ENCODE peak calls at places on chromosomes 13 and 19, in eight cellular contexts. F is AG08395, T is NCI-H2029, V is LoVo, W is HTR-8/SVneo, R is stomach, K is dorsolateral prefrontal cortex, I is iris pigment epithelial cell. U is an unnamed sample.

GRCh38 chr13:97141564-97142005 is 80.5 kb upstream of the MBNL2 start:
- DNase-seq in F (peak), T (peak), V (peak), W (peak), R (peak), K (no peak), I (peak), U (peak)

GRCh38 chr13:60765700-60766411 is 368.8 kb downstream of the TDRD3 start:
- DNase-seq in F (no peak), T (no peak), V (no peak), W (no peak), R (no peak), K (no peak), I (peak), U (peak)

GRCh38 chr13:102400619-102401125 is 1.2 kb downstream of the FGF14 start:
- DNase-seq in F (peak), T (no peak), V (no peak), W (no peak), R (no peak), K (peak), I (no peak), U (no peak)

GRCh38 chr19:45448887-45449299 is 18.9 kb upstream of the FOSB start:
- DNase-seq in F (no peak), T (no peak), V (no peak), W (no peak), R (no peak), K (no peak), I (no peak), U (no peak)

GRCh38 chr19:36032251-36033104 is at the start of gene CLIP3:
- DNase-seq in F (peak), T (peak), V (no peak), W (peak), R (no peak), K (peak), I (peak), U (peak)

GRCh38 chr19:31261019-31261595 is 88.1 kb downstream of the TSHZ3 start:
- DNase-seq in F (no peak), T (no peak), V (no peak), W (no peak), R (peak), K (no peak), I (no peak), U (no peak)

GRCh38 chr13:41654800-41655199 is 197.4 kb downstream of the RGCC start:
- DNase-seq in F (no peak), T (no peak), V (no peak), W (no peak), R (no peak), K (no peak), I (no peak), U (no peak)

GRCh38 chr19:18117692-18118378 is 20.3 kb downstream of the MAST3 start:
- DNase-seq in F (peak), T (peak), V (peak), W (peak), R (peak), K (peak), I (peak), U (peak)

GRCh38 chr19:49136771-49137171 is 17.4 kb downstream of the PPFIA3 start:
- DNase-seq in F (peak), T (no peak), V (no peak), W (no peak), R (peak), K (no peak), I (no peak), U (no peak)

GRCh38 chr13:106480511-106480910 is 55.0 kb downstream of the EFNB2 start:
- DNase-seq in F (no peak), T (no peak), V (no peak), W (no peak), R (no peak), K (no peak), I (no peak), U (no peak)

GRCh38 chr19:35216833-35217707 is 11.5 kb downstream of the FAM187B start:
- DNase-seq in F (no peak), T (peak), V (peak), W (no peak), R (peak), K (no peak), I (no peak), U (no peak)

GRCh38 chr13:89402211-89402610 is 1731.0 kb downstream of the SLITRK5 start:
- DNase-seq in F (no peak), T (no peak), V (no peak), W (no peak), R (no peak), K (no peak), I (no peak), U (no peak)

GRCh38 chr13:98279473-98280175 is 102.6 kb upstream of the RNF113B start:
- DNase-seq in F (no peak), T (peak), V (no peak), W (no peak), R (no peak), K (no peak), I (no peak), U (no peak)

GRCh38 chr13:94384217-94384905 is 95.1 kb downstream of the DCT start:
- DNase-seq in F (no peak), T (no peak), V (no peak), W (no peak), R (no peak), K (no peak), I (no peak), U (no peak)

GRCh38 chr19:31294189-31294588 is 55.0 kb downstream of the TSHZ3 start:
- DNase-seq in F (no peak), T (no peak), V (no peak), W (no peak), R (no peak), K (no peak), I (no peak), U (no peak)

GRCh38 chr19:16889883-16890460 is 1.2 kb downstream of the F2RL3 start:
- DNase-seq in F (no peak), T (no peak), V (no peak), W (no peak), R (no peak), K (no peak), I (no peak), U (no peak)

GRCh38 chr13:112392719-112393118 is 16.6 kb downstream of the SPACA7 start:
- DNase-seq in F (no peak), T (no peak), V (no peak), W (no peak), R (no peak), K (no peak), I (no peak), U (no peak)

GRCh38 chr19:10288662-10289166 is 1.0 kb upstream of the ICAM5 start:
- DNase-seq in F (peak), T (no peak), V (no peak), W (no peak), R (peak), K (peak), I (peak), U (no peak)

GRCh38 chr19:54470276-54470887 is 2.7 kb downstream of the CDC42EP5 start:
- DNase-seq in F (no peak), T (no peak), V (no peak), W (no peak), R (no peak), K (no peak), I (no peak), U (no peak)

GRCh38 chr13:44211286-44211685 is 162.3 kb upstream of the SERP2 start:
- DNase-seq in F (no peak), T (no peak), V (no peak), W (no peak), R (no peak), K (no peak), I (no peak), U (no peak)

GRCh38 chr13:59259416-59260000 is 904.2 kb downstream of the DIAPH3 start:
- DNase-seq in F (no peak), T (no peak), V (no peak), W (no peak), R (no peak), K (no peak), I (no peak), U (no peak)

GRCh38 chr13:33087790-33088189 is 71.6 kb downstream of the KL start:
- DNase-seq in F (no peak), T (no peak), V (peak), W (no peak), R (no peak), K (no peak), I (peak), U (no peak)

GRCh38 chr13:82674546-82674945 is 1207.7 kb downstream of the SLITRK1 start:
- DNase-seq in F (no peak), T (no peak), V (no peak), W (no peak), R (no peak), K (no peak), I (no peak), U (no peak)

GRCh38 chr13:41605319-41606285 is 148.3 kb downstream of the RGCC start:
- DNase-seq in F (no peak), T (no peak), V (no peak), W (no peak), R (no peak), K (no peak), I (no peak), U (no peak)

GRCh38 chr19:11729586-11729985 is 9.2 kb downstream of the ZNF823 start:
- DNase-seq in F (no peak), T (no peak), V (no peak), W (no peak), R (no peak), K (no peak), I (no peak), U (no peak)

GRCh38 chr13:81760316-81760715 is 1419.4 kb upstream of the SPRY2 start:
- DNase-seq in F (no peak), T (no peak), V (no peak), W (no peak), R (no peak), K (no peak), I (peak), U (no peak)

GRCh38 chr19:2763687-2764086 is 19.4 kb downstream of the SGTA start:
- DNase-seq in F (no peak), T (no peak), V (no peak), W (no peak), R (no peak), K (no peak), I (no peak), U (no peak)

GRCh38 chr13:23960566-23961156 is 63.4 kb upstream of the C1QTNF9B start:
- DNase-seq in F (no peak), T (no peak), V (peak), W (no peak), R (no peak), K (no peak), I (peak), U (peak)

U was measured in brain microvascular endothelial cell.